ENCODE peak calls at places on chromosomes 3 and 15, in five cellular contexts. A is fibroblast of mammary gland, E is HEK293T, V is NCI-H2081, O is endothelial cell of umbilical vein. J is an unnamed sample.

GRCh38 chr3:134059680-134060560 is 30.2 kb upstream of the SLCO2A1 start:
- DNase-seq in A (peak; percentile 25), E (no peak), V (no peak), O (peak; percentile 13), J (no peak)

GRCh38 chr15:77464129-77464865 is 43.6 kb downstream of the HMG20A start:
- DNase-seq in A (no peak), E (no peak), V (no peak), O (no peak), J (no peak)

GRCh38 chr15:70267879-70268278 is 170.2 kb upstream of the TLE3 start:
- DNase-seq in A (peak; percentile 77), E (no peak), V (no peak), O (no peak), J (no peak)

GRCh38 chr3:99548674-99549073 is 89.7 kb upstream of the COL8A1 start:
- DNase-seq in A (no peak), E (no peak), V (no peak), O (peak; percentile 91), J (no peak)

GRCh38 chr3:46321461-46322104 is 32.3 kb upstream of the CCR2 start:
- DNase-seq in A (no peak), E (no peak), V (no peak), O (no peak), J (no peak)

GRCh38 chr15:45037936-45038335 is 14.9 kb downstream of the SORD start:
- DNase-seq in A (no peak), E (no peak), V (no peak), O (no peak), J (no peak)

GRCh38 chr15:58433597-58434333 is 2.0 kb downstream of the LIPC start:
- DNase-seq in A (peak; percentile 59), E (no peak), V (no peak), O (no peak), J (no peak)

GRCh38 chr3:160020057-160020711 is 31.5 kb downstream of the IL12A start:
- DNase-seq in A (no peak), E (no peak), V (no peak), O (no peak), J (no peak)

GRCh38 chr3:66439666-66440344 is 61.0 kb downstream of the LRIG1 start:
- DNase-seq in A (no peak), E (no peak), V (peak; percentile 36), O (no peak), J (no peak)

GRCh38 chr3:55629432-55629831 is 142.3 kb upstream of the WNT5A start:
- DNase-seq in A (no peak), E (no peak), V (no peak), O (no peak), J (no peak)

GRCh38 chr15:31236184-31237041 is 90.2 kb upstream of the KLF13 start:
- DNase-seq in A (peak; percentile 98), E (peak; percentile 16), V (peak; percentile 97), O (peak; percentile 81), J (peak; percentile 74)

GRCh38 chr3:13574798-13575451 is 26.0 kb downstream of the FBLN2 start:
- DNase-seq in A (peak; percentile 55), E (no peak), V (no peak), O (no peak), J (no peak)

GRCh38 chr3:128279594-128279880 is 126.3 kb downstream of the EEFSEC start:
- DNase-seq in A (no peak), E (no peak), V (no peak), O (no peak), J (no peak)

J was measured in dermis microvascular lymphatic vessel endothelial cell.